ENCODE peak calls at places on chromosomes 6 and 20, in six cellular contexts. N, D, U, P, L and H are unnamed samples.

GRCh38 chr6:125102901-125103300 is 50.7 kb upstream of the TPD52L1 start:
- DNase-seq in L (peak), U (no peak), P (no peak), N (no peak), D (no peak), H (no peak)

GRCh38 chr6:32883789-32884188 is 29.8 kb downstream of the PSMB9 start:
- DNase-seq in N (no peak), P (no peak), U (no peak), D (no peak), L (peak), H (no peak)

GRCh38 chr6:41271901-41272395 is 14.5 kb downstream of the TREM1 start:
- DNase-seq in L (no peak), P (no peak), U (no peak), N (no peak), D (no peak), H (no peak)

GRCh38 chr6:593139-593906 is 63.6 kb downstream of the HUS1B start:
- DNase-seq in L (peak), P (peak), D (peak), N (peak), U (peak), H (peak)

GRCh38 chr20:19628570-19629134 is 129.4 kb upstream of the RIN2 start:
- DNase-seq in U (no peak), P (no peak), L (peak), N (peak), D (peak), H (no peak)

GRCh38 chr20:51275816-51276215 is 252.9 kb upstream of the KCNG1 start:
- DNase-seq in L (peak), P (no peak), D (no peak), N (no peak), U (peak), H (no peak)

GRCh38 chr6:66556936-66557335 is 849.9 kb upstream of the EYS start:
- DNase-seq in L (no peak), U (no peak), D (no peak), P (no peak), N (no peak), H (no peak)

GRCh38 chr6:149566372-149567193 is at the start of gene GINM1:
- DNase-seq in L (no peak), P (peak), D (peak), N (peak), U (peak), H (peak)